ENCODE peak calls at places on chromosomes 11 and 22, in six cellular contexts. D is HCT116, P is neural progenitor cell, W is SK-N-SH, N is OCI-LY7, L is hepatocyte. A is an unnamed sample.

GRCh38 chr22:23137905-23138520 is 3.8 kb downstream of the RSPH14 start:
- DNase-seq in D (no peak), P (no peak), W (no peak), N (peak), L (no peak), A (peak)

GRCh38 chr11:104944080-104944479 is 24.3 kb downstream of the CASP4 start:
- DNase-seq in D (no peak), P (no peak), W (no peak), N (no peak), L (no peak), A (no peak)

GRCh38 chr22:47472636-47473035 is 710.2 kb downstream of the TBC1D22A start:
- DNase-seq in D (no peak), P (no peak), W (no peak), N (no peak), L (no peak), A (no peak)

GRCh38 chr11:83272627-83273026 is 13.5 kb downstream of the CCDC90B start:
- DNase-seq in D (no peak), P (no peak), W (no peak), N (no peak), L (no peak), A (peak)

GRCh38 chr11:43197357-43197756 is 114.4 kb upstream of the API5 start:
- DNase-seq in D (no peak), P (no peak), W (no peak), N (no peak), L (peak), A (no peak)

GRCh38 chr11:36079911-36080310 is 136.0 kb downstream of the LDLRAD3 start:
- DNase-seq in D (no peak), P (no peak), W (no peak), N (no peak), L (no peak), A (no peak)

GRCh38 chr11:123145220-123145619 is 49.8 kb downstream of the CLMP start:
- DNase-seq in D (peak), P (no peak), W (peak), N (no peak), L (peak), A (peak)

GRCh38 chr11:70109006-70109405 is 30.9 kb downstream of the ANO1 start:
- DNase-seq in D (no peak), P (no peak), W (no peak), N (no peak), L (no peak), A (peak)

GRCh38 chr22:46214149-46214548 is 35.9 kb downstream of the CDPF1 start:
- DNase-seq in D (no peak), P (no peak), W (no peak), N (no peak), L (no peak), A (no peak)

GRCh38 chr22:30730351-30730750 is 35.7 kb downstream of the OSBP2 start:
- DNase-seq in D (no peak), P (no peak), W (no peak), N (no peak), L (no peak), A (no peak)

GRCh38 chr11:125942276-125942611 is 3.6 kb upstream of the VSIG10L2 start:
- DNase-seq in D (no peak), P (no peak), W (no peak), N (no peak), L (no peak), A (no peak)

GRCh38 chr11:57279131-57279530 is 42.1 kb upstream of the APLNR start:
- DNase-seq in D (no peak), P (no peak), W (no peak), N (no peak), L (no peak), A (peak)

GRCh38 chr22:31150615-31151014 is 9.4 kb upstream of the RNF185 start:
- DNase-seq in D (no peak), P (no peak), W (no peak), N (no peak), L (no peak), A (peak)

GRCh38 chr22:20550851-20551744 is 43.7 kb downstream of the MED15 start:
- DNase-seq in D (no peak), P (peak), W (no peak), N (no peak), L (peak), A (peak)

GRCh38 chr11:130786987-130787688 is 129.1 kb downstream of the SNX19 start:
- DNase-seq in D (no peak), P (no peak), W (no peak), N (no peak), L (no peak), A (peak)

GRCh38 chr22:42432818-42433217 is 615 bp upstream of the NFAM1 start:
- DNase-seq in D (no peak), P (peak), W (no peak), N (no peak), L (no peak), A (no peak)

GRCh38 chr11:59267196-59267595 is 54.5 kb upstream of the MPEG1 start:
- DNase-seq in D (no peak), P (no peak), W (no peak), N (peak), L (no peak), A (no peak)

GRCh38 chr11:47332303-47332711 is 20.2 kb downstream of the MYBPC3 start:
- DNase-seq in D (no peak), P (peak), W (peak), N (no peak), L (no peak), A (no peak)

GRCh38 chr11:133941546-133941945 is 15.2 kb downstream of the IGSF9B start:
- DNase-seq in D (no peak), P (no peak), W (no peak), N (no peak), L (no peak), A (no peak)

GRCh38 chr11:16223558-16223957 is 132.8 kb downstream of the SOX6 start:
- DNase-seq in D (no peak), P (no peak), W (no peak), N (no peak), L (no peak), A (no peak)

GRCh38 chr22:38866399-38867123 is 5.5 kb downstream of the CBX6 start:
- DNase-seq in D (no peak), P (peak), W (no peak), N (no peak), L (peak), A (no peak)

GRCh38 chr11:66629356-66629755 is 9.1 kb upstream of the RBM4 start:
- DNase-seq in D (no peak), P (no peak), W (no peak), N (no peak), L (no peak), A (no peak)

GRCh38 chr11:66636411-66636810 is 2.1 kb upstream of the RBM4 start:
- DNase-seq in D (no peak), P (no peak), W (no peak), N (no peak), L (no peak), A (no peak)

GRCh38 chr11:66637557-66638176 is 836 bp upstream of the RBM4 start:
- DNase-seq in D (no peak), P (peak), W (no peak), N (no peak), L (no peak), A (peak)

GRCh38 chr11:66631883-66632282 is 6.6 kb upstream of the RBM4 start:
- DNase-seq in D (no peak), P (no peak), W (no peak), N (no peak), L (no peak), A (no peak)

DNA sequence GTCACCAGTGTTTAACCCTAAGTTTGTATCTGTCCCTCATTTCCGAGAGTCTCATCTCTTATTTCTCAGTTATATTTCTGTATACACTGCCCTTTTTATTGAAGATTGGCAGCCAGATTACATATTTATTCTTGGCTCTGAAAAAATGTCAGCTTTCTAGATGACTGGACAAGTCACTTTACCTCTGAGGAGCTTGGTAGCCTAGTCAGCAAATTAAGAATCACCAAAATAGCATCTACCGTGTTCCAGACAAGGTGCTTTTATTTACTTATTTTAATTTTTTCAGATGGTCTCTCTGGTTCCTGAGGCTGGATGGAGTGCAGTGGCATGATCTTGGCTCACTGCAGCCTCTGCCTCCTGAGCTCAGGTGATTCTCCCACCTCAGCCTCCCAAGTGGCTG is 5.6 kb upstream of the RBM4 start:
- DNase-seq in D (no peak), P (no peak), W (no peak), N (no peak), L (no peak), A (no peak)
- H3K27ac ChIP-seq in D (no peak), P (no peak), W (no peak), N (no peak), L (no peak), A (no peak)

GRCh38 chr11:45021001-45021400 is 70.3 kb upstream of the TP53I11 start:
- DNase-seq in D (no peak), P (no peak), W (no peak), N (peak), L (no peak), A (no peak)

GRCh38 chr11:45022294-45023064 is 71.8 kb upstream of the TP53I11 start:
- DNase-seq in D (no peak), P (no peak), W (no peak), N (no peak), L (no peak), A (peak)

GRCh38 chr11:45023065-45023365 is 72.3 kb upstream of the TP53I11 start:
- DNase-seq in D (no peak), P (no peak), W (no peak), N (no peak), L (no peak), A (peak)

GRCh38 chr11:45024357-45024756 is 73.7 kb upstream of the TP53I11 start:
- DNase-seq in D (no peak), P (no peak), W (no peak), N (no peak), L (no peak), A (no peak)

GRCh38 chr11:45021692-45022130 is 71.0 kb upstream of the TP53I11 start:
- DNase-seq in D (no peak), P (peak), W (peak), N (no peak), L (peak), A (peak)
- TF ChIP-seq EZH2phosphoT487 in D (no peak), P (no peak), W (no peak), N (no peak), L (no peak), A (peak)

GRCh38 chr11:75668508-75669297 is at the start of gene MAP6:
- DNase-seq in D (no peak), P (peak), W (peak), N (no peak), L (peak), A (peak)
- H3K4me3 ChIP-seq in D (no peak), P (peak), W (peak), N (no peak), L (peak), A (peak)

DNA sequence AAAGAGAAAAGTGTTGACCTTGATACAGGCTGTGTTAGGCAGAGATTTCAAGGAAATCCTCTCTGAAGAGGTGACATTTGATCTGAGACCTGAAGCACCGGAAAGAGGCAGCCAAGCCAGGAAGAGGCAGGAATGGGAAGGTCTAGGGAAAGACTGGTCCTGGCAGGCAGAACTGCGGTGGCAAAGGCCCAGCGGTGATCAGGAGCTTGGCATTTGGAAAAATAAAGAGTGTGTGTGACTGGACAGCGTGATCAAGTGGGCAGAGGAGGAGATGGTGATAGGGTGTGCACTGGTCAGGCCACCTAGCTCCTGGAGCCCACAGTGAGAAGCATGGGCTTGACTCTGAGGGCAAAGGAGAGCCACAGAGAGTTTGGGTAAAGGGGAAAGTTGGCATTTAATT is 27.2 kb upstream of the GAB4 start:
- DNase-seq in D (no peak), P (no peak), W (no peak), N (no peak), L (no peak), A (no peak)
- H3K27ac ChIP-seq in D (no peak), P (no peak), W (no peak), N (no peak), L (no peak), A (no peak)

DNA sequence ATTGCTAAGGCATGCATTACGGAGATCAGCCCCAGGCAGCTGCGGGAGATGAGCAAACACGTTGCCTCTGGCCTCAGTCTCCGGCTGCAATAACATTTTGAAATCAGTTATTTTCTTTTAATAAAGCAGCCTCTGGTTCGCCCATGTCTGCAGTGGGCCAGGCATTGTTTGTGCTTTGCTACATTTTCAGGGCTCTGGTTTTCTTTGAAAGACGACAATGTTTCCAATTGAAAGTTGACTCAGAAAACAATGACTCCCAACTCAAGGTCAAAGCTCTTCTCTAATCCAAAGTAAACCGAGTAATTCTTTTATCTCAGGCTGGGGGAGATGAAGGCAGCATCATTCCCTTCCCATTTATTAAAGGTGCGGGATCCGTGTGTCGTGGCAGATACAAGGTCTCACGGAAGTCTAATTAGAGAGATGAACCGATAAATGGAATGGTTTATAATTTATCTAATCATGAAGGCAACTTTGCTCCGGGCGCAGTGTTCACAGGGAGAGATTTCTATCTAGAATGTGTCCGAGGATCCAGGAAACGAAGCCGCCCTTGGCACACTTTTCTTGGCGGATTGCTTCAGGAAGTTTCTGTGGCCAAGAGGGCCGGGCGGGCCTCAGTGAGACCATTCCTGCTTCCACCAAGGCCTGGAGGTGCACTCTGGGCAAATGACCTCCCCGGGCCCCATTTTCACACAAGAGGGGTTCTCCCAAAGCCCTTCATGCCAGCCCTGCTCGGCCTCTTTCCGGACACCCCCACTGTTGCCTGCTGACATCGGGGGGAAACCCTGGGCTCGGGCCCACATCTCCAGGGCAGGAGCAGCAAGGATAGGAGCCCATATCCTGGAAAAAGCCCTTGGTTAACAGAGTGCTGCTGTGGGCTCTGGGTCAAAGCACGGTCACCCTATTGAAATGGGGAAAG is 811.4 kb downstream of the BRD1 start:
- DNase-seq in D (no peak), P (no peak), W (peak), N (no peak), L (no peak), A (no peak)
- TF ChIP-seq EZH2phosphoT487 in D (no peak), P (no peak), W (no peak), N (no peak), L (no peak), A (no peak)

GRCh38 chr11:102600666-102601065 is 24.5 kb downstream of the MMP20 start:
- DNase-seq in D (no peak), P (no peak), W (no peak), N (no peak), L (no peak), A (peak)
- H3K4me3 ChIP-seq in D (no peak), P (no peak), W (no peak), N (no peak), L (no peak), A (no peak)

DNA sequence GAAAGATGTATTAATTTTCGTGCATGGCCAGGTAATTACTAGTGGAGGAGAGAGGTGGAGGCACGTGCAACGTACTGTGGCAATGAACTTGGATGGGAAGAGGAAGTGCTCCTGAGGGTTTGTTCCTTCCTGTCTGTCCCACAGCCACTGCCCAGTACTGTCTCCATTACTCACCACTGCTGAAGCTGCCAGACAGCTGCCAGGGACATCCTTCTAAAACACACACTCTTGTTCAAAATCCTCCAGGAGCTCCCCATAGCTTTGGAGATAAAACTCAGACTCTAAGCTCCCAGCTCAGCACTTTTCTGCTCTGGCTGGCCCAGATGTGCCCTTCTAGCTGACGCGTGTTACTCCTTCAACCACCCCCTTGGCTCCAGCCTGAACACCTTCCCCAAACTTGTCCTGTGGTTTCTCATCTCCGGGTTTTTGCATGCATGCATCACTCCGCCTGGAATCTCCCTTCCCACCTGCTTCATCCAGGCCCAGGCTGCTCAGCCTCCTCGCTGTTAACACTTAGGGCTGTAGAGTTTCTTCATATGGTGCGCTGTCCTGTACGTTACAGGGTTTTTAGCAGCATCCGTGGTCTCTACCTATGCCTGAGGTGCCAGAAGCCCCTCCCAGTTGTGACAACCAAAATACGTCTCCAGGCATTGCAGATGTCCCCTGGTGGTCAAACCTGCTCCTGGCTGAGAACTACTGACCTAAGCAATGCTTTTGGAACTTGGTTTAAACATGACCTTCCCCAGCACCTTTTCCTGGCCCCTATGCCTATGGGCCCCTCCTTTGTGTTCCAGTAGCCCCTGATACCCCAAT is 69.5 kb downstream of the C11orf91 start:
- DNase-seq in D (no peak), P (no peak), W (no peak), N (no peak), L (no peak), A (peak)
- H3K27ac ChIP-seq in D (no peak), P (no peak), W (peak), N (no peak), L (no peak), A (no peak)

GRCh38 chr11:22832315-22833041 is 2.9 kb upstream of the SVIP start:
- DNase-seq in D (peak), P (no peak), W (no peak), N (no peak), L (no peak), A (peak)
- TF ChIP-seq EZH2phosphoT487 in D (no peak), P (no peak), W (no peak), N (no peak), L (no peak), A (no peak)

A was measured in GM23248.